ENCODE peak calls at places on chromosomes 7 and 10, in four cellular contexts. Y is neuronal stem cell, O is mesenchymal stem cell, Z is mesendoderm. B is an unnamed sample. For H3K4me1, the result is how much of the 10 kb centered on the place peaks cover.

GRCh38 chr7:155861480-155861868 is 49.2 kb upstream of the SHH start:
- DNase-seq in Z (no peak), O (no peak), Y (no peak), B (no peak)

GRCh38 chr7:115649429-115649828 is 381.1 kb downstream of the TFEC start:
- DNase-seq in O (no peak), Y (no peak), Z (no peak), B (no peak)

GRCh38 chr10:77049146-77049545 is 588.5 kb downstream of the KCNMA1 start:
- DNase-seq in Z (no peak), Y (no peak), O (no peak), B (no peak)

GRCh38 chr7:90495241-90495640 is 25.8 kb downstream of the PTTG1IP2 start:
- DNase-seq in Z (no peak), O (no peak), Y (no peak), B (no peak)

GRCh38 chr7:2551418-2551817 is 3.9 kb downstream of the BRAT1 start:
- DNase-seq in Z (no peak), Y (no peak), O (no peak), B (no peak)

GRCh38 chr7:18126274-18126673 is 98.6 kb upstream of the PRPS1L1 start:
- DNase-seq in Z (no peak), Y (no peak), O (no peak), B (no peak)

GRCh38 chr10:100828744-100829102 is 83.3 kb downstream of the PAX2 start:
- DNase-seq in Z (peak), Y (no peak), O (no peak), B (no peak)

GRCh38 chr10:25743832-25744231 is 190.2 kb upstream of the MYO3A start:
- DNase-seq in Z (no peak), O (no peak), Y (no peak), B (no peak)

GRCh38 chr10:92822964-92823363 is 25.4 kb upstream of the EXOC6 start:
- DNase-seq in Y (no peak), Z (no peak), O (peak), B (no peak)

GRCh38 chr10:79446451-79447020 is 1.1 kb upstream of the ZCCHC24 start:
- DNase-seq in Y (peak), Z (no peak), O (no peak), B (peak)

GRCh38 chr10:98465866-98466265 is 19.1 kb upstream of the HPS1 start:
- DNase-seq in Y (no peak), O (no peak), Z (no peak), B (no peak)

GRCh38 chr10:98469532-98469931 is 22.8 kb upstream of the HPS1 start:
- DNase-seq in Y (no peak), Z (no peak), O (no peak), B (no peak)

GRCh38 chr10:98466916-98467505 is 20.3 kb upstream of the HPS1 start:
- DNase-seq in Z (no peak), O (no peak), Y (no peak), B (no peak)

GRCh38 chr10:98470850-98471249 is 24.1 kb upstream of the HPS1 start:
- DNase-seq in O (no peak), Z (no peak), Y (no peak), B (no peak)

GRCh38 chr10:98467506-98468318 is 21.0 kb upstream of the HPS1 start:
- DNase-seq in Z (peak), Y (peak), O (peak), B (peak)
- H3K4me1 ChIP-seq in Z (under half), Y (under half), O (under half), B (under half)

GRCh38 chr10:125880719-125881118 is 373 bp downstream of the DHX32 start:
- DNase-seq in Z (peak), Y (no peak), O (peak), B (no peak)
- H2BK120ac ChIP-seq in Z (no peak), Y (no peak), O (no peak), B (no peak)

GRCh38 chr10:51654918-51655317 is 44.5 kb downstream of the CSTF2T start:
- DNase-seq in O (no peak), Z (no peak), Y (no peak), B (no peak)

GRCh38 chr10:51653025-51653424 is 46.4 kb downstream of the CSTF2T start:
- DNase-seq in Y (no peak), O (no peak), Z (no peak), B (no peak)

GRCh38 chr10:51656467-51656866 is 42.9 kb downstream of the CSTF2T start:
- DNase-seq in Y (no peak), Z (no peak), O (no peak), B (no peak)

GRCh38 chr10:51649064-51649463 is 50.3 kb downstream of the CSTF2T start:
- DNase-seq in Z (peak), O (peak), Y (no peak), B (no peak)

GRCh38 chr10:51651063-51651462 is 48.3 kb downstream of the CSTF2T start:
- DNase-seq in Z (no peak), Y (no peak), O (peak), B (no peak)
- H3K4me1 ChIP-seq in Z (under half), Y (under half), O (under half), B (under half)

GRCh38 chr7:40746841-40747556 is 612.2 kb downstream of the SUGCT start:
- DNase-seq in Z (no peak), Y (no peak), O (no peak), B (no peak)
- H2BK120ac ChIP-seq in Z (no peak), Y (no peak), O (no peak), B (no peak)

GRCh38 chr10:60235001-60235400 is 154.7 kb downstream of the ANK3 start:
- DNase-seq in Y (no peak), Z (no peak), O (peak), B (no peak)
- H3K4me1 ChIP-seq in Y (under half), Z (under half), O (under half), B (under half)

GRCh38 chr10:35639021-35639521 is 3.0 kb downstream of the FZD8 start:
- DNase-seq in O (peak), Z (peak), Y (peak), B (peak)

GRCh38 chr10:35638116-35638515 is 4.0 kb downstream of the FZD8 start:
- DNase-seq in Y (no peak), Z (no peak), O (peak), B (no peak)

GRCh38 chr10:35640951-35641429 is 1.1 kb downstream of the FZD8 start:
- DNase-seq in Z (peak), Y (peak), O (peak), B (peak)

GRCh38 chr10:35640474-35640873 is 1.6 kb downstream of the FZD8 start:
- DNase-seq in Z (peak), Y (peak), O (peak), B (peak)

GRCh38 chr10:35639651-35640311 is 2.3 kb downstream of the FZD8 start:
- DNase-seq in Y (peak), Z (peak), O (peak), B (peak)
- H2BK120ac ChIP-seq in Y (peak), Z (no peak), O (peak), B (no peak)